ENCODE peak calls at places on chromosome 22, in nine cellular contexts. B is hepatocyte; U is transverse colon; E is CD8-positive, alpha-beta memory T cell; C is HCT116; J is PC-9; G is lung; R is colonic mucosa; D is spleen. H is an unnamed sample.

GRCh38 chr22:49862408-49862776 is 8.7 kb downstream of the ZBED4 start:
- DNase-seq in B (no peak), U (no peak), E (no peak), C (no peak), J (no peak), G (no peak), R (no peak), D (peak; percentile 49), H (no peak)

GRCh38 chr22:34454598-34454997 is 534.3 kb upstream of the LARGE1 start:
- DNase-seq in B (peak; percentile 34), U (no peak), E (no peak), C (no peak), J (no peak), G (no peak), R (no peak), D (no peak), H (no peak)

GRCh38 chr22:49296561-49296960 is 531.1 kb downstream of the BRD1 start:
- DNase-seq in B (no peak), U (no peak), E (no peak), C (no peak), J (no peak), G (no peak), R (no peak), D (peak; percentile 56), H (no peak)

GRCh38 chr22:42461511-42461910 is 29.3 kb upstream of the NFAM1 start:
- DNase-seq in B (no peak), U (no peak), E (no peak), C (no peak), J (no peak), G (no peak), R (no peak), D (no peak), H (no peak)

GRCh38 chr22:48845356-48845936 is 982.2 kb downstream of the BRD1 start:
- DNase-seq in B (no peak), U (no peak), E (no peak), C (no peak), J (no peak), G (no peak), R (no peak), D (peak; percentile 51), H (no peak)

GRCh38 chr22:24390576-24390975 is 36.8 kb upstream of the ADORA2A start:
- DNase-seq in B (no peak), U (no peak), E (no peak), C (no peak), J (no peak), G (no peak), R (no peak), D (no peak), H (no peak)

GRCh38 chr22:35392357-35392756 is 7.6 kb upstream of the MCM5 start:
- DNase-seq in B (no peak), U (peak; percentile 72), E (no peak), C (no peak), J (no peak), G (no peak), R (no peak), D (no peak), H (peak; percentile 70)

GRCh38 chr22:17074648-17075002 is 10.2 kb upstream of the IL17RA start:
- DNase-seq in B (no peak), U (no peak), E (no peak), C (no peak), J (no peak), G (no peak), R (no peak), D (no peak), H (no peak)

GRCh38 chr22:45302047-45302446 is 7.7 kb upstream of the FAM118A start:
- DNase-seq in B (peak; percentile 76), U (no peak), E (no peak), C (no peak), J (no peak), G (no peak), R (no peak), D (no peak), H (no peak)

GRCh38 chr22:25051983-25052710 is 99.6 kb downstream of the KIAA1671 start:
- DNase-seq in B (peak; percentile 54), U (peak; percentile 51), E (no peak), C (no peak), J (peak; percentile 5), G (no peak), R (peak; percentile 73), D (no peak), H (no peak)

GRCh38 chr22:19085233-19086043 is 36.8 kb downstream of the DGCR2 start:
- DNase-seq in B (peak; percentile 41), U (no peak), E (no peak), C (no peak), J (no peak), G (no peak), R (no peak), D (no peak), H (no peak)

GRCh38 chr22:41231369-41231768 is 9.4 kb downstream of the CHADL start:
- DNase-seq in B (no peak), U (no peak), E (no peak), C (no peak), J (no peak), G (no peak), R (no peak), D (no peak), H (no peak)

GRCh38 chr22:42621505-42622002 is 6.9 kb upstream of the POLDIP3 start:
- DNase-seq in B (peak; percentile 86), U (peak; percentile 80), E (peak; percentile 34), C (peak; percentile 50), J (peak; percentile 70), G (peak; percentile 68), R (peak; percentile 83), D (peak; percentile 90), H (peak; percentile 80)

GRCh38 chr22:24146190-24146616 is 35.1 kb upstream of the SUSD2 start:
- DNase-seq in B (peak; percentile 82), U (peak; percentile 84), E (no peak), C (no peak), J (peak; percentile 64), G (peak; percentile 82), R (peak; percentile 81), D (peak; percentile 92), H (peak; percentile 90)

GRCh38 chr22:48950151-48950915 is 877.3 kb downstream of the BRD1 start:
- DNase-seq in B (peak; percentile 3), U (peak; percentile 4), E (no peak), C (no peak), J (no peak), G (peak; percentile 27), R (no peak), D (peak; percentile 67), H (no peak)

GRCh38 chr22:44994399-44995281 is 15.2 kb downstream of the PHF21B start:
- DNase-seq in B (peak; percentile 49), U (no peak), E (no peak), C (no peak), J (no peak), G (no peak), R (no peak), D (no peak), H (no peak)

DNA sequence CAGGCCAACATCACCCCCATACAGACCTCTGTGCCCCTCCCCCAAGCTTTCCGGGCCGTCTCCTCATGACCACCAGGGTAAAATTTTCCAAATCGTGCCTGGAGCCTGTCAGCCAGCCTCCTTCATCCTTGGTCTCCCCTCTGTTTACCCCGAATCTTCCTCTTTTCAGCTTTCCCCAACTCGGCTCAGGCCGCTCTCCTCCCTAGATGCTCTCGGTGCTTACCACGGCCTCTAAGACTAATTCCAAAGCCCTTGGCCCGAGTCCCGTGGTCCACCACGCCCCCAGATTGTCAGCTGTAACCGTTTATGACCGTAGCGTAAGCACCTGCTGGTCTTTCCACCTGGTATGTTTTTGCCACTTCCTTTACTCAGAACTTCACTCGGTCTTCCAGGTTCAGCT is 1.4 kb downstream of the RASL10A start:
- DNase-seq in B (no peak), U (peak; percentile 83), E (no peak), C (no peak), J (no peak), G (no peak), R (peak; percentile 69), D (peak; percentile 37), H (peak; percentile 61)
- H3K4me1 ChIP-seq in B (peaks cover 18% of the 10 kb centered on the region), U (peaks cover 61% of the 10 kb centered on the region), E (peaks cover 13% of the 10 kb centered on the region), C (peaks cover 16% of the 10 kb centered on the region), J (peaks cover 21% of the 10 kb centered on the region), G (peaks cover 6% of the 10 kb centered on the region), R (peaks cover 40% of the 10 kb centered on the region), D (peaks cover 63% of the 10 kb centered on the region), H (peaks cover 16% of the 10 kb centered on the region)

GRCh38 chr22:37178350-37179125 is 9.5 kb downstream of the C1QTNF6 start:
- DNase-seq in B (peak; percentile 55), U (peak; percentile 76), E (no peak), C (no peak), J (peak; percentile 58), G (no peak), R (peak; percentile 81), D (peak; percentile 78), H (peak; percentile 61)
- H3K4me1 ChIP-seq in B (peaks cover 36% of the 10 kb centered on the region), U (peaks cover 33% of the 10 kb centered on the region), E (peaks cover 10% of the 10 kb centered on the region), C (peaks cover 2% of the 10 kb centered on the region), J (peaks cover 17% of the 10 kb centered on the region), G (no peaks in the 10 kb centered on the region), R (peaks cover 36% of the 10 kb centered on the region), D (peaks cover 43% of the 10 kb centered on the region), H (peaks cover 9% of the 10 kb centered on the region)

DNA sequence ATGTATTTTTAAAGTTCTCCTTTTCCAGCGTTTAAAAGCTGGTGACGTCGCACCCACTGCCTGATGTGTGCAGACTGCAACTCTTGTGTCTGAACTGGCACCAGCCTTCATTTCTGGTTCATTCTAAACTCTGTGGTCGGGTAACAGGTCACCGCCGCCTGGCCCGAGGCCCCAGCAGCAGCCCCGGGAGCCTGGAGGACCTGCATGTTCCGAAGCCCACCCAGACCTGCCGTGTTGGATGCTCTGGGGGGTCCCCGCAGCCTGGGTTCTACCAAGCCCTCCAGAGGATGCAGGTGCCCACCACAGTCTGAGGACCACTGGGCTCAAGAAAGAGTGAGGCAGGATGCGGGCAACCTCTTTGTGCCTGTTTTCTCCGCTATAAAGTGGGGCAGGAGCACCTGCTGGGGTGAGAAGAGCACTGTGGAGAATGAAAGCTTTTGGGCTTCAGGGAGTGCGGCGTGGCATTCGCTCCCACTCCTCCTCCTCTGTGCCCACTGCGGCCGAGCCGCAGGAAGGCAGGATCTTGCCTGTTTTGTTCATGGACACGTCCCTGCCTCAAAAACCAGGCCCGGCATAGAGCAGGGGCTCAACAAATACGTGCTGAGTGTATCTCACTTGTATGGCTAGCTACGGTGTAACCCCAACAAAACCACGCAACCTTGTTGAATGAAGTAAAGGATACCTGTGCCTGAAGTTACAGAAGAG is 40.1 kb downstream of the CERK start:
- DNase-seq in B (no peak), U (no peak), E (no peak), C (no peak), J (no peak), G (no peak), R (no peak), D (no peak), H (no peak)
- H3K4me1 ChIP-seq in B (no peaks in the 10 kb centered on the region), U (no peaks in the 10 kb centered on the region), E (no peaks in the 10 kb centered on the region), C (no peaks in the 10 kb centered on the region), J (no peaks in the 10 kb centered on the region), G (no peaks in the 10 kb centered on the region), R (no peaks in the 10 kb centered on the region), D (no peaks in the 10 kb centered on the region), H (no peaks in the 10 kb centered on the region)

GRCh38 chr22:26646158-26646557 is 11.2 kb upstream of the MIAT start:
- DNase-seq in B (no peak), U (no peak), E (no peak), C (no peak), J (no peak), G (no peak), R (no peak), D (no peak), H (no peak)

GRCh38 chr22:26648011-26648497 is 9.3 kb upstream of the MIAT start:
- DNase-seq in B (no peak), U (peak; percentile 22), E (peak; percentile 20), C (no peak), J (no peak), G (no peak), R (no peak), D (peak; percentile 84), H (no peak)

GRCh38 chr22:26643368-26644100 is 13.9 kb upstream of the MIAT start:
- DNase-seq in B (no peak), U (no peak), E (no peak), C (no peak), J (no peak), G (no peak), R (no peak), D (no peak), H (no peak)

GRCh38 chr22:26642465-26643367 is 14.7 kb upstream of the MIAT start:
- DNase-seq in B (no peak), U (peak; percentile 53), E (peak; percentile 56), C (no peak), J (no peak), G (no peak), R (no peak), D (peak; percentile 89), H (no peak)
- H3K4me1 ChIP-seq in B (peaks cover 17% of the 10 kb centered on the region), U (peaks cover 8% of the 10 kb centered on the region), E (peaks cover 63% of the 10 kb centered on the region), C (peaks cover 3% of the 10 kb centered on the region), J (no peaks in the 10 kb centered on the region), G (no peaks in the 10 kb centered on the region), R (no peaks in the 10 kb centered on the region), D (peaks cover 41% of the 10 kb centered on the region), H (peaks cover 15% of the 10 kb centered on the region)

H was measured in Peyer's patch.